ENCODE peak calls at places on chromosomes 6 and 20, in seven cellular contexts. D is body of pancreas, T is prostate gland, G is right atrium auricular region, A is colonic mucosa, P is cardiac muscle cell, C is GM23338. F is an unnamed sample. For H3K36me3, the result is how much of the 10 kb centered on the place peaks cover.

GRCh38 chr6:87731818-87732661 is 30.0 kb upstream of the AKIRIN2 start:
- DNase-seq in P (no peak), G (peak), T (peak), C (peak), A (peak), D (peak), F (peak)

GRCh38 chr6:87183687-87184086 is 28.3 kb downstream of the ZNF292 start:
- DNase-seq in D (no peak), C (no peak), P (no peak), G (no peak), T (no peak), A (no peak), F (no peak)

GRCh38 chr20:20327756-20328155 is 40.1 kb upstream of the INSM1 start:
- DNase-seq in C (no peak), P (no peak), D (no peak), T (no peak), A (no peak), G (no peak), F (no peak)

GRCh38 chr6:25112207-25112874 is 166.8 kb upstream of the CARMIL1 start:
- DNase-seq in G (no peak), A (no peak), C (no peak), T (peak), P (no peak), D (no peak), F (no peak)

GRCh38 chr6:27213544-27214125 is 33.9 kb upstream of the PRSS16 start:
- DNase-seq in P (no peak), G (no peak), A (no peak), T (no peak), D (no peak), C (peak), F (no peak)

GRCh38 chr6:47168176-47168575 is 126.0 kb upstream of the ADGRF1 start:
- DNase-seq in T (peak), P (no peak), D (no peak), C (no peak), A (no peak), G (peak), F (peak)

GRCh38 chr6:33313105-33313708 is 671 bp downstream of the TAPBP start:
- DNase-seq in C (peak), A (no peak), G (peak), D (no peak), P (no peak), T (no peak), F (no peak)

GRCh38 chr20:46255440-46256104 is 52.7 kb downstream of the CDH22 start:
- DNase-seq in D (peak), T (peak), G (no peak), P (peak), C (no peak), A (peak), F (no peak)

GRCh38 chr20:13243826-13244376 is 22.8 kb downstream of the ISM1 start:
- DNase-seq in C (no peak), T (no peak), G (no peak), A (no peak), P (no peak), D (no peak), F (no peak)

GRCh38 chr6:167493961-167494697 is 169.2 kb downstream of the TTLL2 start:
- DNase-seq in D (no peak), A (peak), C (no peak), G (peak), P (no peak), T (no peak), F (no peak)

GRCh38 chr20:45905505-45906079 is 6.4 kb downstream of the PLTP start:
- DNase-seq in A (no peak), T (no peak), D (no peak), C (no peak), G (no peak), P (no peak), F (no peak)

GRCh38 chr20:11676618-11677289 is 240.9 kb upstream of the BTBD3 start:
- DNase-seq in G (peak), P (peak), T (no peak), A (peak), C (peak), D (peak), F (no peak)

GRCh38 chr6:6741264-6741663 is 152.7 kb downstream of the LY86 start:
- DNase-seq in C (no peak), T (no peak), P (peak), D (no peak), A (no peak), G (no peak), F (no peak)

GRCh38 chr6:21003780-21004541 is 469.7 kb downstream of the CDKAL1 start:
- DNase-seq in C (peak), T (no peak), A (no peak), D (no peak), G (no peak), P (no peak), F (peak)

GRCh38 chr6:100186552-100186951 is 192.5 kb upstream of the MCHR2 start:
- DNase-seq in D (no peak), A (no peak), T (no peak), C (no peak), P (no peak), G (no peak), F (no peak)

GRCh38 chr6:73236147-73236750 is 11.0 kb upstream of the KHDC1L start:
- DNase-seq in C (no peak), T (no peak), P (no peak), D (no peak), A (no peak), G (no peak), F (peak)

GRCh38 chr6:25122001-25122400 is 157.2 kb upstream of the CARMIL1 start:
- DNase-seq in D (no peak), G (peak), A (peak), C (no peak), P (no peak), T (no peak), F (no peak)

GRCh38 chr6:75893058-75893775 is 144.2 kb downstream of the MYO6 start:
- DNase-seq in A (no peak), T (no peak), D (no peak), P (peak), C (peak), G (no peak), F (peak)

DNA sequence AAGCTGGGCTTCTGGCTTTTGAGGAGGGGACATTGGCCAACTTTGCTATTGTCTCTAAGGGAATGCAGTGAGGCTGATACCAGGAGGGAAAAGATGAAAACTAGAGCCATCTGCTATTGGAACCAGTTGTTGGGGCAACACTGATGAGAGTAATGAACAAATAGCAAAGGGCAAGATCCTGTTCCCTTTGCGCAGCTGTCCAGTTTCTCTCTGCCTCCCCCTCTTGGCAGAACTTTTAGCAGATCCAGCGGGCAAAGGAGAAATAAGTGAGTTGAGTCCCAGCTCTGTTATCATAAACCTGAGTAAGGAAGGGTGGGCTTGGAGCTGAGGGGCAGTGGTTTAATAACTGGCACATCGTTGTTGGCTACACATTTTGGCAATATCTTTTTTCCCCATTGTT is 126.8 kb downstream of the AKAP7 start:
- DNase-seq in D (no peak), T (no peak), A (no peak), C (no peak), G (no peak), P (no peak), F (no peak)
- TF ChIP-seq CTCF in D (no peak), T (no peak), A (no peak), C (peak), G (no peak), P (no peak), F (no peak)

GRCh38 chr6:41176189-41176588 is 13.3 kb upstream of the TREM2 start:
- DNase-seq in P (no peak), T (no peak), C (no peak), D (no peak), A (peak), G (no peak), F (no peak)

GRCh38 chr6:41174610-41175009 is 11.7 kb upstream of the TREM2 start:
- DNase-seq in G (no peak), T (no peak), C (no peak), A (no peak), P (no peak), D (no peak), F (no peak)

GRCh38 chr6:41177287-41177686 is 14.4 kb upstream of the TREM2 start:
- DNase-seq in T (no peak), A (peak), D (no peak), G (no peak), C (no peak), P (no peak), F (no peak)

GRCh38 chr6:41177695-41178094 is 14.8 kb upstream of the TREM2 start:
- DNase-seq in G (no peak), T (no peak), P (no peak), C (no peak), A (no peak), D (no peak), F (no peak)

DNA sequence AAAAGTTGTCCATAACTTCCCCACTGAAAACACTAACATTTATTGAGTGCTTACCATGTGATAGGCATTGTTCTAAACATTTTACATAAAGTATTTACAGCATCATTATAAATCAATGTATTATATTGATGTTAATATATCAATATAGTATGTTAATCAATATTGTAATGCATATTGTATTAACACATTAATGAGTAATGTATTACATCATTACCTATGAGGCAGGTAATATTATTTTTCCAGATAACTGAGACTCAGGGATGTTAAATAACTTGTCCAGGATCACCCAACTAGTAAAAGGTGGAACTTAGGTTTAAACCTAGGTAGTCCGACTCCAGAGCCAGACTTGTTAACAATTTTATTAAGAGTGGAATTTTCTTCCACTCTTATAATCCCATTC is 12.2 kb upstream of the TREM2 start:
- DNase-seq in T (no peak), C (no peak), G (no peak), D (no peak), P (no peak), A (no peak), F (no peak)
- H3K4me3 ChIP-seq in T (no peak), C (no peak), G (no peak), D (no peak), P (no peak), A (no peak), F (no peak)

GRCh38 chr20:35004749-35005462 is 49.2 kb downstream of the MYH7B start:
- DNase-seq in D (no peak), T (no peak), A (no peak), G (no peak), C (no peak), P (no peak), F (no peak)
- H3K36me3 ChIP-seq in D (under half), T (under half), A (under half), G (half or more), C (under half), P (under half), F (half or more)

GRCh38 chr6:159823953-159824352 is 23.9 kb downstream of the PNLDC1 start:
- DNase-seq in D (no peak), P (no peak), G (no peak), C (no peak), A (no peak), T (no peak), F (no peak)

GRCh38 chr6:159826004-159826403 is 25.9 kb downstream of the PNLDC1 start:
- DNase-seq in A (no peak), G (no peak), P (no peak), T (no peak), D (no peak), C (no peak), F (no peak)

GRCh38 chr6:159829515-159829914 is 29.4 kb downstream of the PNLDC1 start:
- DNase-seq in G (no peak), A (no peak), D (no peak), T (no peak), P (no peak), C (no peak), F (no peak)

GRCh38 chr6:159828074-159828473 is 28.0 kb downstream of the PNLDC1 start:
- DNase-seq in D (peak), T (no peak), A (no peak), P (no peak), G (no peak), C (no peak), F (no peak)

DNA sequence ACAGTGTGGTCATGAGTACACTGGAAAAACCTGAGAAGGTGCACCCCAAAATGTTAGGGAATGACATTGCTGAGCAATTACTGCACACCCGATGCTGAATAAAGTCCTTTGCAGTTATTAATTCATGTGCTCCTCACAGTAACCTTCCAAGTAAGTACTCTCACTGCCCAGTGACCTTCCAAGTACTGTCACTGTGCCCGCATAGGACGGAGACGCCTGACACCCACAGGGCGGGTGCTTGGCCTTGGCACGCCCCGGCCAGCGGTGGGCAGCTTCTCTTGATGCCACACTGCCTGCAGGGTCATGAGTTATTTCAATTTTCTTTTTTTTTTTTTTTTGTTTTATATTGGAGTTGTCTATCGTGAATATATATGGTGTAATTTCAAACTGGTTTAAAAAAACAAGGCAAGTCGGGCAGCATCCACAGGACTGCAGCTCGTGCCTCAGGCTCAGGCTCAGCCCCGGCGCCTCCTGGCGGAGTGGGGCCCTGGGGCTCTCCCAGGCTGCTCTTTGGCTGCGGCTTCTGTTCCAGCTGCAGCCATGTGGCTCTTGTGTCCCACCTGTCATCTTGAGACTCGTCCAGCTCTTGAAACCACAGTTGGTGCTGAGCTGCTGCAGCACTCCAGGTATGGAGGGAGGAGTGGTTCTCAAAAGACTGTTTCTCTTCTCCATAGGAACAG is 27.0 kb downstream of the PNLDC1 start:
- DNase-seq in P (no peak), C (no peak), G (no peak), D (no peak), A (no peak), T (no peak), F (no peak)
- TF ChIP-seq CTCF in P (no peak), C (no peak), G (no peak), D (no peak), A (no peak), T (no peak), F (no peak)

GRCh38 chr20:1945660-1946059 is 48.2 kb downstream of the PDYN start:
- DNase-seq in T (no peak), C (no peak), G (no peak), P (no peak), D (no peak), A (no peak), F (no peak)
- H3K4me3 ChIP-seq in T (no peak), C (no peak), G (no peak), P (no peak), D (no peak), A (no peak), F (no peak)

GRCh38 chr20:56518126-56518525 is 6.4 kb upstream of the FAM209A start:
- DNase-seq in D (no peak), C (no peak), P (no peak), A (no peak), T (no peak), G (no peak), F (no peak)

GRCh38 chr20:56516631-56517030 is 7.9 kb upstream of the FAM209A start:
- DNase-seq in C (no peak), G (no peak), D (no peak), T (no peak), P (no peak), A (no peak), F (no peak)

GRCh38 chr20:56515657-56516381 is 8.7 kb upstream of the FAM209A start:
- DNase-seq in D (no peak), A (no peak), G (no peak), T (no peak), P (no peak), C (no peak), F (no peak)

GRCh38 chr20:56517641-56518040 is 6.9 kb upstream of the FAM209A start:
- DNase-seq in T (no peak), A (no peak), D (no peak), G (no peak), P (no peak), C (no peak), F (no peak)

DNA sequence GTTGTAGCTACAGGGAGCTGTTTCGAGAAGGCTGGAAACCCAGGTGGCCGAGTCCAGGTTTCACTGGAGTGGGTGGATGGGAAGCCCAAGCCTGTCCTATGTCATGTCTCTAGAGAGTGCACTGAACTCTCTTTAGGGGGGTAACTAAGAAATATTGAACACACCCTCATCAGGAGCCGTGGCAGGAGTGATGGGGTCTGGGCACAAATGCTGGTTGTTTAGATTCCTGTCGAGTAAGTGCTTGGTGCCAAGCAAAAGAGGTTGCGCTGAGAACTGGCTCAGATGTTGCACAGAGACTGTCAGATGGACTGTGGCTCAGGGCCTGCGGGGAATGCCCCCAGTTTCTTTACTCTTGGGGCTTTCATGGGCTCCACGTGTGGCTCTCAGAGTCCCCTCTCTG is 7.3 kb upstream of the FAM209A start:
- DNase-seq in T (no peak), P (no peak), G (no peak), A (no peak), C (no peak), D (no peak), F (no peak)
- H3K36me3 ChIP-seq in T (under half), P (under half), G (half or more), A (under half), C (under half), D (under half), F (under half)

DNA sequence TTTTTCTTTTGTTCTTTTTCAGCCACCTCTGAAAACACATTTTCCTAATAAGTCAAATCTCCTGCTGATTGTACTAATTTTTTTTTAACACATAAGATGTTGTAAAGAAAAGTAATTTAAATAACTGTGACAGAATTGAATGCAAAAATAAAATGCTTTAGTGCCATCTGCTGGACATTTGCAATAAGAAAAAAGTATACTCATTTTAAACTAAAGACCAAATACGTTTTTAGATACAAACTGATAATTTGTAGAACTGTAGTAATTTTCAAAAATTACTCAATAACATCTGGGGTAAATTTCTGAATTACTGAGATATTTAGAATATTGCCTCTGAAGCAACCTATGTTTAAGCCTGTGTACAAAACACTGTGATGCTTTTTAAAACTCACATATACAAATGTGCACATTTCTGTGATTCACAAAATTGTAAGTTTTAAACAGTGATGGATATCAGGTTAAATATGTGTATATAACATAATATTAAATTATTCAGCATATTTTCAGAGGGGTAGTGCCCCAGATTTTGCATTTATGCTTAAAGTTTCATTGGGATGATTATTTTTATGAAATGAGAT is 198.7 kb downstream of the RIMS1 start:
- DNase-seq in T (no peak), G (no peak), D (no peak), A (no peak), P (peak), C (peak), F (no peak)
- TF ChIP-seq CTCF in T (peak), G (no peak), D (peak), A (no peak), P (peak), C (peak), F (peak)

F was measured in BJ.